ENCODE peak calls at places on chromosome 1, in eight cellular contexts. One of them, this sample, is unnamed.

GRCh38 chr1:156963621-156964020 is 43.2 kb downstream of the LRRC71 start:
- DNase-seq in suprapubic skin: no peak
- DNase-seq in GM12891: no peak
- DNase-seq in transverse colon: no peak
- DNase-seq in esophagus muscularis mucosa: no peak
- DNase-seq in spleen: peak
- DNase-seq in K562: no peak
- DNase-seq in breast epithelium: no peak
- DNase-seq in this sample: no peak

GRCh38 chr1:67683736-67684525 is 1.1 kb upstream of the GADD45A start:
- DNase-seq in K562: peak
- DNase-seq in esophagus muscularis mucosa: no peak
- DNase-seq in transverse colon: peak
- DNase-seq in GM12891: no peak
- DNase-seq in spleen: no peak
- DNase-seq in suprapubic skin: no peak
- DNase-seq in breast epithelium: no peak
- DNase-seq in this sample: no peak

GRCh38 chr1:189752461-189752860 is 725.2 kb downstream of the BRINP3 start:
- DNase-seq in suprapubic skin: no peak
- DNase-seq in GM12891: no peak
- DNase-seq in K562: no peak
- DNase-seq in breast epithelium: no peak
- DNase-seq in spleen: no peak
- DNase-seq in transverse colon: no peak
- DNase-seq in esophagus muscularis mucosa: no peak
- DNase-seq in this sample: no peak

GRCh38 chr1:159909381-159909780 is 9.4 kb upstream of the CFAP45 start:
- DNase-seq in breast epithelium: no peak
- DNase-seq in esophagus muscularis mucosa: no peak
- DNase-seq in suprapubic skin: no peak
- DNase-seq in GM12891: no peak
- DNase-seq in spleen: no peak
- DNase-seq in transverse colon: no peak
- DNase-seq in K562: no peak
- DNase-seq in this sample: no peak

GRCh38 chr1:90510143-90510542 is 207.0 kb downstream of the BARHL2 start:
- DNase-seq in suprapubic skin: no peak
- DNase-seq in K562: no peak
- DNase-seq in GM12891: no peak
- DNase-seq in spleen: no peak
- DNase-seq in breast epithelium: no peak
- DNase-seq in esophagus muscularis mucosa: no peak
- DNase-seq in transverse colon: no peak
- DNase-seq in this sample: no peak

GRCh38 chr1:69511426-69512192 is 56.1 kb upstream of the LRRC7 start:
- DNase-seq in transverse colon: no peak
- DNase-seq in K562: no peak
- DNase-seq in GM12891: no peak
- DNase-seq in suprapubic skin: no peak
- DNase-seq in spleen: no peak
- DNase-seq in breast epithelium: no peak
- DNase-seq in esophagus muscularis mucosa: no peak
- DNase-seq in this sample: no peak

GRCh38 chr1:145846191-145846590 is 761 bp downstream of the NUDT17 start:
- DNase-seq in GM12891: peak
- DNase-seq in suprapubic skin: no peak
- DNase-seq in transverse colon: no peak
- DNase-seq in spleen: no peak
- DNase-seq in K562: peak
- DNase-seq in breast epithelium: no peak
- DNase-seq in esophagus muscularis mucosa: no peak
- DNase-seq in this sample: no peak

GRCh38 chr1:201085902-201086735 is 26.1 kb downstream of the CACNA1S start:
- DNase-seq in suprapubic skin: no peak
- DNase-seq in spleen: no peak
- DNase-seq in esophagus muscularis mucosa: no peak
- DNase-seq in transverse colon: peak
- DNase-seq in K562: peak
- DNase-seq in GM12891: peak
- DNase-seq in breast epithelium: no peak
- DNase-seq in this sample: peak

GRCh38 chr1:40907899-40908298 is 45.7 kb upstream of the CITED4 start:
- DNase-seq in K562: no peak
- DNase-seq in GM12891: no peak
- DNase-seq in esophagus muscularis mucosa: no peak
- DNase-seq in breast epithelium: no peak
- DNase-seq in spleen: no peak
- DNase-seq in transverse colon: no peak
- DNase-seq in suprapubic skin: no peak
- DNase-seq in this sample: no peak

GRCh38 chr1:204513117-204513716 is 3.0 kb upstream of the MDM4 start:
- DNase-seq in transverse colon: no peak
- DNase-seq in GM12891: no peak
- DNase-seq in esophagus muscularis mucosa: no peak
- DNase-seq in spleen: no peak
- DNase-seq in suprapubic skin: no peak
- DNase-seq in K562: no peak
- DNase-seq in breast epithelium: no peak
- DNase-seq in this sample: no peak

DNA sequence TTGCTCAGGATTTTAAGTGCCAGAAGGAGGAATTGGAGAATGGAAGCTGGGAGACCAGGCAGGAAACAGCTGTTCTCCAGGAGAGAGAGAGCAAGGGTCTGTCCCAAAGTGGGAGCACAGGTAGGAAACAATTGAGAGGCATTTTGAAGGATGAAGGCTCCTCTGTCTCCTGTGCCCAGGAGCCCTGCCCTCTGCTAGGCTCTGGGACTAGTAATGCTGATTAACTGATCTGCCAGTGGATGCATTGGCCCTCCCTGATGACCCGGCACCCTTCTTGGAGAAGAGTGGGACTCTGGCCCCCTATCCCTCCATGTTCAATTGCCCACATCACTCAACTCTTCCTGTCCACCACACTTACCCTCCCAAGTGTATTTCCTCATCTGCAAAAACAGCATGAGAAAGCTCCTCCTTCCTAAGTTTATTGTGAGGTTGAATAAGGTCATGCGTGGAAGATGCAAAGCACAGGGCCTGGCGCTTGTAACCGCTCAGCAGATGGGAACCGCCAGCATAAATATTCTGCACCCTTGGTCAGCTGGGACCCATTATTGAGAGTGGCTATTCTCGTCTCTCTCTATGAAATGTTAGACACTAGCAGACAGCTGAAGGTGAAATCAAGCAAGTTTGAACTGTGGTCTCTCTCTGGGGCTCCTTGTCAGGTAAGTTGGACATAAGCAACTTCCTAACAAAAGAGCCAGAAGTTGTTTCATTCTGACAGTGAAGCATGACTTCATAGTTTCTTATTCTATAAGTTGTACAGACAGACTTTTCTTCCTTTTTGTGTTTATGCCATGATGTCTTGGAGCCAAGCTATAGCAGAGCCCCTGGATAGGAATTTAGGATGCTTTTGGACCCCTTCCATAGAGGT is 63.1 kb upstream of the ANGPTL1 start:
- DNase-seq in transverse colon: no peak
- DNase-seq in K562: no peak
- DNase-seq in GM12891: no peak
- DNase-seq in suprapubic skin: no peak
- DNase-seq in spleen: no peak
- DNase-seq in breast epithelium: no peak
- DNase-seq in esophagus muscularis mucosa: peak
- DNase-seq in this sample: no peak
- TF ChIP-seq POLR2A in transverse colon: no peak
- TF ChIP-seq POLR2A in K562: no peak
- TF ChIP-seq POLR2A in GM12891: no peak
- TF ChIP-seq POLR2A in suprapubic skin: no peak
- TF ChIP-seq POLR2A in spleen: no peak
- TF ChIP-seq POLR2A in breast epithelium: no peak
- TF ChIP-seq POLR2A in esophagus muscularis mucosa: no peak
- TF ChIP-seq POLR2A in this sample: no peak

GRCh38 chr1:161083743-161084084 is 5.6 kb downstream of the NECTIN4 start:
- DNase-seq in transverse colon: no peak
- DNase-seq in GM12891: no peak
- DNase-seq in breast epithelium: no peak
- DNase-seq in K562: no peak
- DNase-seq in suprapubic skin: no peak
- DNase-seq in esophagus muscularis mucosa: no peak
- DNase-seq in spleen: no peak
- DNase-seq in this sample: no peak

GRCh38 chr1:161082483-161082882 is 6.9 kb downstream of the NECTIN4 start:
- DNase-seq in breast epithelium: no peak
- DNase-seq in esophagus muscularis mucosa: no peak
- DNase-seq in spleen: no peak
- DNase-seq in transverse colon: no peak
- DNase-seq in suprapubic skin: no peak
- DNase-seq in K562: no peak
- DNase-seq in GM12891: no peak
- DNase-seq in this sample: no peak

GRCh38 chr1:161085165-161085564 is 4.2 kb downstream of the NECTIN4 start:
- DNase-seq in GM12891: no peak
- DNase-seq in transverse colon: no peak
- DNase-seq in spleen: no peak
- DNase-seq in breast epithelium: no peak
- DNase-seq in K562: no peak
- DNase-seq in suprapubic skin: no peak
- DNase-seq in esophagus muscularis mucosa: no peak
- DNase-seq in this sample: no peak

GRCh38 chr1:161082996-161083742 is 6.2 kb downstream of the NECTIN4 start:
- DNase-seq in transverse colon: peak
- DNase-seq in spleen: no peak
- DNase-seq in K562: peak
- DNase-seq in esophagus muscularis mucosa: no peak
- DNase-seq in breast epithelium: peak
- DNase-seq in suprapubic skin: peak
- DNase-seq in GM12891: no peak
- DNase-seq in this sample: peak

GRCh38 chr1:161084205-161084988 is 5.0 kb downstream of the NECTIN4 start:
- DNase-seq in breast epithelium: no peak
- DNase-seq in K562: no peak
- DNase-seq in transverse colon: no peak
- DNase-seq in esophagus muscularis mucosa: no peak
- DNase-seq in spleen: no peak
- DNase-seq in GM12891: no peak
- DNase-seq in suprapubic skin: no peak
- DNase-seq in this sample: no peak
- TF ChIP-seq POLR2AphosphoS5 in breast epithelium: no peak
- TF ChIP-seq POLR2AphosphoS5 in K562: no peak
- TF ChIP-seq POLR2AphosphoS5 in transverse colon: no peak
- TF ChIP-seq POLR2AphosphoS5 in esophagus muscularis mucosa: no peak
- TF ChIP-seq POLR2AphosphoS5 in spleen: no peak
- TF ChIP-seq POLR2AphosphoS5 in GM12891: no peak
- TF ChIP-seq POLR2AphosphoS5 in suprapubic skin: no peak
- TF ChIP-seq POLR2AphosphoS5 in this sample: no peak

GRCh38 chr1:206794294-206794908 is 22.1 kb upstream of the IL10 start:
- DNase-seq in K562: no peak
- DNase-seq in GM12891: no peak
- DNase-seq in transverse colon: no peak
- DNase-seq in suprapubic skin: no peak
- DNase-seq in breast epithelium: no peak
- DNase-seq in esophagus muscularis mucosa: no peak
- DNase-seq in spleen: no peak
- DNase-seq in this sample: no peak

GRCh38 chr1:206792939-206793607 is 20.8 kb upstream of the IL10 start:
- DNase-seq in GM12891: no peak
- DNase-seq in transverse colon: no peak
- DNase-seq in esophagus muscularis mucosa: no peak
- DNase-seq in spleen: no peak
- DNase-seq in breast epithelium: no peak
- DNase-seq in suprapubic skin: no peak
- DNase-seq in K562: no peak
- DNase-seq in this sample: no peak

GRCh38 chr1:206787956-206788355 is 15.7 kb upstream of the IL10 start:
- DNase-seq in GM12891: no peak
- DNase-seq in transverse colon: no peak
- DNase-seq in spleen: no peak
- DNase-seq in esophagus muscularis mucosa: no peak
- DNase-seq in suprapubic skin: no peak
- DNase-seq in breast epithelium: no peak
- DNase-seq in K562: no peak
- DNase-seq in this sample: no peak

GRCh38 chr1:206788487-206789050 is 16.3 kb upstream of the IL10 start:
- DNase-seq in K562: no peak
- DNase-seq in transverse colon: no peak
- DNase-seq in spleen: no peak
- DNase-seq in breast epithelium: no peak
- DNase-seq in suprapubic skin: no peak
- DNase-seq in esophagus muscularis mucosa: no peak
- DNase-seq in GM12891: no peak
- DNase-seq in this sample: no peak

DNA sequence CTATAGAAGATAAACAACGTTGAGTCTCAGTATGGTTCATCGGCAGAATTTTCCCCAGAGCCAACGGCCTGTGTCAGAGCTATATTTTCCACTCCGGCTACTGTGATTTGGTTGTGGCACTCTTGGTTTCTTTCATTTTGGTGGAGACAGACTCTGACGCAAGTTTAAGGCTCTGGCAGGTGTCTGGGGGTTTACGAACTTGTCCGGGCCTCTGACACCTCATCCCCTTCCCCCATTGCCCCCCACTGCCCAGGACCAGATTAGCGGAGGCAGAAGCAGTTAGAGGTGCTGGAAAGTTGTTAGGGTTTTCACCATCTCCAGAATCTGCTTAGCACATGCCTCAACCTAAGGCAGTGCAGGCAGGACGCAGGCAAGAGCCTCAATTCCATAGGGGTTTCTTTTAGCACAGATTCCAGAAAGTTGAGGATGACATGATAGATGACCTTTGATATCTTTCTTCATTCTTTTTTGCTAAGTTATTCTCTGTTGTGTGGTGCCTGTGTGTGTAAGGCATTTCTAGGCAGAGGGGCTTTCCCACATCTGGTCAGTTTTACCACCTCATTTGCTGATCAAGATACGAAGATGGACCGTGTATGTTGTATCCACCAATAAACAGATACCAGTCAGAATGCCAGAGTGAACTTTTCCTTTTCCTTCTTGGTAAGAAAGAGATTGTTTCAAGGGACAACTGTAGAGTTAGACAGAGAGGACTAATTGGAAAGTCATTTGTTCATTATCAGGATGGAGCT is 18.4 kb upstream of the IL10 start:
- DNase-seq in suprapubic skin: no peak
- DNase-seq in breast epithelium: no peak
- DNase-seq in transverse colon: no peak
- DNase-seq in GM12891: no peak
- DNase-seq in esophagus muscularis mucosa: no peak
- DNase-seq in spleen: no peak
- DNase-seq in K562: no peak
- DNase-seq in this sample: no peak
- TF ChIP-seq POLR2A in suprapubic skin: no peak
- TF ChIP-seq POLR2A in breast epithelium: no peak
- TF ChIP-seq POLR2A in transverse colon: no peak
- TF ChIP-seq POLR2A in GM12891: peak
- TF ChIP-seq POLR2A in esophagus muscularis mucosa: no peak
- TF ChIP-seq POLR2A in spleen: no peak
- TF ChIP-seq POLR2A in K562: no peak
- TF ChIP-seq POLR2A in this sample: no peak

DNA sequence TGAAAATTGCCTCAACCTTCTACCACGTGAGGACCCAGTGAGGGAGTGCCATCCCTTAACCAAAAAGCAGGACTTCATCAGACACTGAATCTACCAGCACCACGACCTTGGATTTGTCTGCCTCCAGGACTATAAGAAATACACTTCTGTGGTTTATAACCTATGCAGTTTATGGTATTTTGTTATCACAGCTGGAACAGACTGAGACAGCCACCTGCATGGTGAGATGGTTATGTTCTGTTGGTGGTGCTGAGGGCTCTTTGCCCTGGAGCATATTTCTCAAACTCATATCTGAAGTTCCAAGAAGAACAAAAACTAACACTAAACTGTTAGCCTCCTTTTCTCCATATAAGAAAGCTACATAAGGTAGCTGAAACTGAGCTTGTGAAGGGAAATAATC is 69.8 kb upstream of the RGS18 start:
- DNase-seq in esophagus muscularis mucosa: no peak
- DNase-seq in transverse colon: no peak
- DNase-seq in K562: no peak
- DNase-seq in spleen: no peak
- DNase-seq in breast epithelium: no peak
- DNase-seq in GM12891: no peak
- DNase-seq in suprapubic skin: no peak
- DNase-seq in this sample: no peak
- TF ChIP-seq POLR2AphosphoS5 in esophagus muscularis mucosa: no peak
- TF ChIP-seq POLR2AphosphoS5 in transverse colon: no peak
- TF ChIP-seq POLR2AphosphoS5 in K562: no peak
- TF ChIP-seq POLR2AphosphoS5 in spleen: no peak
- TF ChIP-seq POLR2AphosphoS5 in breast epithelium: no peak
- TF ChIP-seq POLR2AphosphoS5 in GM12891: no peak
- TF ChIP-seq POLR2AphosphoS5 in suprapubic skin: no peak
- TF ChIP-seq POLR2AphosphoS5 in this sample: no peak

This sample was measured in stomach.